ENCODE peak calls at places on chromosomes 12 and 14, in four cellular contexts. Q is astrocyte of the cerebellum, H is lung, E is ascending aorta. J is an unnamed sample.
A peak's percentile ranks its signal among the peaks of the same experiment; 100 is the strongest.

GRCh38 chr12:103912069-103912468 is 18.1 kb upstream of the HSP90B1 start:
- DNase-seq in Q (no peak), H (no peak), E (no peak), J (no peak)

GRCh38 chr14:24436355-24437019 is 6.1 kb downstream of the SDR39U1 start:
- DNase-seq in Q (peak; percentile 64), H (no peak), E (no peak), J (peak; percentile 49)

GRCh38 chr12:6606331-6607131 is 648 bp downstream of the CHD4 start:
- DNase-seq in Q (no peak), H (peak; percentile 57), E (peak; percentile 86), J (no peak)

GRCh38 chr14:23057757-23058653 is 685 bp upstream of the CDH24 start:
- DNase-seq in Q (peak; percentile 73), H (peak; percentile 88), E (peak; percentile 86), J (peak; percentile 31)

GRCh38 chr14:74945261-74945851 is 10.0 kb downstream of the PGF start:
- DNase-seq in Q (no peak), H (no peak), E (no peak), J (no peak)

GRCh38 chr14:68312884-68313725 is 479.8 kb downstream of the ZFP36L1 start:
- DNase-seq in Q (no peak), H (no peak), E (no peak), J (no peak)

GRCh38 chr12:1533205-1533601 is 61.2 kb downstream of the FBXL14 start:
- DNase-seq in Q (no peak), H (no peak), E (no peak), J (no peak)

GRCh38 chr12:66130267-66131066 is at the start of gene LLPH:
- DNase-seq in Q (peak; percentile 58), H (peak; percentile 93), E (peak; percentile 93), J (peak; percentile 44)

GRCh38 chr14:67820428-67820881 is 876 bp downstream of the RAD51B start:
- DNase-seq in Q (no peak), H (no peak), E (no peak), J (no peak)

GRCh38 chr12:98644433-98644711 is 216 bp downstream of the IKBIP start:
- DNase-seq in Q (no peak), H (no peak), E (no peak), J (no peak)

GRCh38 chr12:105393586-105393985 is 63.1 kb downstream of the C12orf75 start:
- DNase-seq in Q (no peak), H (no peak), E (no peak), J (no peak)

GRCh38 chr12:48882325-48882687 is 16.6 kb upstream of the RND1 start:
- DNase-seq in Q (no peak), H (peak; percentile 33), E (peak; percentile 68), J (no peak)

GRCh38 chr14:85037411-85037810 is 492.5 kb upstream of the FLRT2 start:
- DNase-seq in Q (no peak), H (no peak), E (no peak), J (no peak)

GRCh38 chr14:97833291-97833690 is 1036.1 kb downstream of the VRK1 start:
- DNase-seq in Q (no peak), H (no peak), E (no peak), J (no peak)

GRCh38 chr14:48874701-48875100 is 711.5 kb downstream of the RPS29 start:
- DNase-seq in Q (no peak), H (no peak), E (no peak), J (no peak)

GRCh38 chr12:130752692-130753230 is 36.7 kb upstream of the RIMBP2 start:
- DNase-seq in Q (no peak), H (no peak), E (no peak), J (no peak)

GRCh38 chr12:27220057-27220987 is 23.8 kb upstream of the STK38L start:
- DNase-seq in Q (no peak), H (no peak), E (no peak), J (no peak)

GRCh38 chr12:52924764-52925716 is 20.2 kb upstream of the KRT8 start:
- DNase-seq in Q (no peak), H (no peak), E (no peak), J (peak; percentile 50)

GRCh38 chr12:7092229-7092985 is at the start of gene C1R:
- DNase-seq in Q (peak; percentile 69), H (peak; percentile 80), E (peak; percentile 92), J (peak; percentile 75)

GRCh38 chr14:105890474-105891220 is 364.3 kb downstream of the TMEM121 start:
- DNase-seq in Q (no peak), H (no peak), E (peak; percentile 57), J (no peak)

GRCh38 chr12:29320295-29321090 is 60.5 kb downstream of the ERGIC2 start:
- DNase-seq in Q (peak; percentile 80), H (no peak), E (no peak), J (peak; percentile 65)

GRCh38 chr12:94560416-94561221 is 89.7 kb downstream of the TMCC3 start:
- DNase-seq in Q (peak; percentile 69), H (no peak), E (no peak), J (no peak)

GRCh38 chr14:63986789-63987533 is 134.2 kb downstream of the SYNE2 start:
- DNase-seq in Q (peak; percentile 27), H (no peak), E (no peak), J (peak; percentile 87)

GRCh38 chr12:120439646-120440247 is 1.8 kb downstream of the COX6A1 start:
- DNase-seq in Q (peak; percentile 29), H (peak; percentile 35), E (no peak), J (peak; percentile 24)

GRCh38 chr14:54790092-54790491 is 112.5 kb downstream of the GCH1 start:
- DNase-seq in Q (no peak), H (no peak), E (peak; percentile 34), J (no peak)

GRCh38 chr14:105487986-105488777 is 1.5 kb downstream of the CRIP1 start:
- DNase-seq in Q (no peak), H (no peak), E (no peak), J (no peak)

GRCh38 chr12:3587402-3588013 is 96.5 kb downstream of the PRMT8 start:
- DNase-seq in Q (no peak), H (no peak), E (no peak), J (no peak)

GRCh38 chr14:38469156-38469555 is 213.3 kb upstream of the CLEC14A start:
- DNase-seq in Q (no peak), H (no peak), E (no peak), J (peak; percentile 61)

GRCh38 chr14:63224196-63224595 is 20.0 kb downstream of the RHOJ start:
- DNase-seq in Q (peak; percentile 37), H (no peak), E (no peak), J (no peak)

GRCh38 chr12:13210543-13211190 is 14.1 kb downstream of the EMP1 start:
- DNase-seq in Q (no peak), H (no peak), E (no peak), J (no peak)

GRCh38 chr14:61258985-61259384 is 22.2 kb downstream of the TMEM30B start:
- DNase-seq in Q (no peak), H (no peak), E (no peak), J (no peak)

GRCh38 chr14:50089213-50089612 is 27.2 kb downstream of the VCPKMT start:
- DNase-seq in Q (no peak), H (no peak), E (no peak), J (no peak)

GRCh38 chr14:69069020-69069421 is 83.9 kb downstream of the DCAF5 start:
- DNase-seq in Q (no peak), H (no peak), E (no peak), J (no peak)

GRCh38 chr12:130200445-130200844 is 38.2 kb downstream of the FZD10 start:
- DNase-seq in Q (no peak), H (no peak), E (no peak), J (no peak)

GRCh38 chr12:130687190-130687589 is 28.9 kb downstream of the RIMBP2 start:
- DNase-seq in Q (no peak), H (no peak), E (no peak), J (no peak)

GRCh38 chr14:100901391-100902183 is 1.9 kb downstream of the RTL1 start:
- DNase-seq in Q (no peak), H (peak; percentile 25), E (peak; percentile 60), J (no peak)

DNA sequence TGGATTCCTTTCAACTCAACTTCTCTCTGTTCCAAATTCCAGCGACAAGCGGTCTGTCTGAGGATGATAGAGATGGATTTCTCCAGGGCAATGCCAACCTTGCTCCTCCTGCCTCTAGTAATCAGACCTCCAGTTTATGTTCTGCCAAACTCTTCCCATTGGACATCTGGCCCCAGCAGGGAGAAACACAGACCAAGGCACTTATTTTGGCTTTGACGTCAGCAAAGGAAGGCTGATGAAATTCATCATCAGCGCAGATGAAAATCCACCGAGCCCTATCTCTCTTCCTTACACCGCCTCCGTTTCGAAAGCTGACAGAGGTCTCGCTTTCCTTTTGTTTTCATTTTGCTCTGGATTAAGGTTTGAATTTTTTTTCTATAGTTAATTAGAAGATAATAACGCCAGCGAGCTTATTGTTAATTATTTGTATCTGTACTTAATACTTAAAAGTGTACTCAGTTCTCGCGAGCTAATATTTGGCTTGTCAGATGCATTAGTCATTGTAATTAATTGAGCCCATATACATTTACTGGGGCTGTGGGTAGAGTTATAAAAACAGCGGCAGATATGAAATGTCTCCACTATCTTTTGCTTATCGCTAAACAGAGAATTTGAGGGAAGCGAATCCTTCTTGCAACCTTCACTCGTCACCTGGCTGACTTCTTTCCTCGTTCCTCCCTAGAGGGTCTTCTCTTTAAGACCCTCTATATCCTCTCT is 35.9 kb upstream of the MED13L start:
- DNase-seq in Q (no peak), H (no peak), E (no peak), J (no peak)
- H3K4me3 ChIP-seq in Q (no peak overlapping the region), H (no peak overlapping the region), E (no peak overlapping the region), J (no peak overlapping the region)

GRCh38 chr14:73754911-73755360 is 40.8 kb upstream of the PNMA1 start:
- DNase-seq in Q (peak; percentile 72), H (no peak), E (no peak), J (no peak)
- H3K4me3 ChIP-seq in Q (peak overlapping the region; percentile 31), H (no peak overlapping the region), E (peak overlapping the region; percentile 4), J (peak overlapping the region; percentile 32)

DNA sequence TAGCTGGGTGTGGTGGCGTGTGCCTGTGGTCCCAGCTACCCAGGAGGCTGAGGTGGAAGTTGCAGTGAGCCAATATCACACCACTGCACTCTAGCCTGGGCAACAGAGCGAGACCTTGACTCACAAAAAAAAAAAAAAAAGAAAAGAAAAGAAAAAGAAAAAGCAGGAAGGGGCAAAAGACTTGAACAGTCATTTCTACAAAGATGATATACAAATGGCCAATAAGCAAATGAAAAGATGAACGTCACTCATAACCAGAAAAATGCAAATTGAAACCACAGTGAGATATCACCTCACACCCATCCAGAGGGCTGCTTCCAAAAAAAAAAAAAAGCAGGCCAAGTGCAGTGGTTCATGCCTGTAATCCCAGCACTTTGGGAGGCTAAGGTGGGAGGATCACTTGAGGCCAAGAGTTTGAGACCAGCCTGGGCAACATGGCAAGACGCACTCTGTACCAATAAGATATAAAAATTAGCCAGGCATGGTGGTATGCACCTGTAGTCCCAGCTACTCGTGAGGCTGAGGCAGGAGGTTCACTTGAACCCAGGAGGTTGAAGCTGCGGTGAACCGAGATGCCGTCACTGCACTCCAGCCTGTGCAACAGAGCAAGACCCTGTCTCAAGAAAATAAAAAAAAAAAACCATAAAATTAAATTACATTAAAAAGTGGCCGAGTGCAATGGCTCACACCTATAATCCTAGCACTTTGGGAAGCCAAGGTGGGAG is 20.5 kb downstream of the UBC start:
- DNase-seq in Q (no peak), H (no peak), E (no peak), J (no peak)
- H3K4me3 ChIP-seq in Q (no peak overlapping the region), H (no peak overlapping the region), E (no peak overlapping the region), J (no peak overlapping the region)

DNA sequence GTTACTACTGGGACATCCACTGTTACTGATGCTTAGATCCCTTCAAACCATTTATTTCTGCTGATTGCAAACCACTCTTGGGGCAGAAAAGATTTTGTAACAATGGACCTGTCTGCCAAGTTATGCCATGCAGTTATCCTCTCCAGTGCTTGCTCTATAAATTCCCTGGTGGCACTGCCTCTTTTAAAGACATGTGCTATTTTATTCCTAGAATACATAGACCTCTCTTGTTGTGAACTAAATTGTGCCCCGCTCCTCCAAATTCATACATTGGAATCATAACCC is 708.6 kb upstream of the FOXG1 start:
- DNase-seq in Q (no peak), H (no peak), E (no peak), J (no peak)
- H3K4me3 ChIP-seq in Q (no peak overlapping the region), H (no peak overlapping the region), E (no peak overlapping the region), J (no peak overlapping the region)

GRCh38 chr14:35349496-35349895 is 55.1 kb downstream of the NFKBIA start:
- DNase-seq in Q (no peak), H (no peak), E (no peak), J (no peak)
- H3K4me3 ChIP-seq in Q (no peak overlapping the region), H (no peak overlapping the region), E (no peak overlapping the region), J (no peak overlapping the region)